ENCODE peak calls at places on chromosomes 16 and 17, in ten cellular contexts. D is AG04450, N is adrenal gland, C is A549, L is endothelial cell of umbilical vein, Y is hepatocyte, I is ovary, O is lower leg skin, R is GM12865, T is GM23338. K is an unnamed sample.

GRCh38 chr16:77555781-77556180 is 120.9 kb upstream of the ADAMTS18 start:
- DNase-seq in D (no peak), T (no peak), C (no peak), I (no peak), N (no peak), L (no peak), R (no peak), O (no peak), Y (no peak), K (peak)

GRCh38 chr17:17435323-17435722 is 41.5 kb upstream of the MED9 start:
- DNase-seq in N (no peak), R (no peak), L (peak), D (peak), C (peak), T (no peak), I (no peak), O (no peak), Y (peak), K (no peak)

GRCh38 chr17:7950578-7950977 is 18.6 kb downstream of the CNTROB start:
- DNase-seq in C (no peak), O (no peak), N (no peak), R (no peak), I (no peak), T (no peak), L (no peak), D (no peak), Y (no peak), K (no peak)

GRCh38 chr17:64097196-64097936 is 32.6 kb downstream of the ERN1 start:
- DNase-seq in Y (no peak), C (no peak), R (no peak), O (no peak), T (no peak), D (no peak), L (peak), I (no peak), N (no peak), K (peak)

GRCh38 chr17:21358682-21359482 is 17.3 kb upstream of the KCNJ12 start:
- DNase-seq in D (no peak), T (no peak), O (no peak), R (no peak), N (no peak), I (no peak), C (no peak), Y (peak), L (no peak), K (no peak)

GRCh38 chr16:70508752-70509151 is 14.6 kb downstream of the COG4 start:
- DNase-seq in O (no peak), C (no peak), L (peak), D (no peak), N (no peak), T (no peak), Y (no peak), I (no peak), R (peak), K (no peak)

GRCh38 chr16:22007509-22008214 is at the start of gene MOSMO:
- DNase-seq in T (peak), Y (peak), C (peak), D (no peak), I (peak), L (peak), R (peak), N (peak), O (peak), K (no peak)

GRCh38 chr17:5837055-5837491 is 233.1 kb upstream of the WSCD1 start:
- DNase-seq in I (no peak), R (no peak), O (no peak), C (peak), T (no peak), L (peak), Y (no peak), N (no peak), D (peak), K (no peak)

GRCh38 chr16:80198265-80198994 is 342.4 kb upstream of the DYNLRB2 start:
- DNase-seq in R (no peak), O (no peak), D (no peak), L (peak), Y (no peak), I (no peak), T (no peak), N (no peak), C (no peak), K (no peak)

GRCh38 chr17:55072910-55073309 is 104.3 kb downstream of the STXBP4 start:
- DNase-seq in C (no peak), I (no peak), L (peak), O (no peak), D (no peak), Y (no peak), N (no peak), T (no peak), R (peak), K (no peak)

GRCh38 chr16:49596119-49596518 is 222.5 kb downstream of the C16orf78 start:
- DNase-seq in Y (peak), T (no peak), N (no peak), O (no peak), I (no peak), D (no peak), C (no peak), L (peak), R (peak), K (no peak)

GRCh38 chr16:21302454-21302853 is 24.4 kb upstream of the CRYM start:
- DNase-seq in Y (peak), I (no peak), R (no peak), N (no peak), O (no peak), T (peak), L (no peak), D (no peak), C (no peak), K (no peak)

GRCh38 chr17:57665128-57665527 is 80.0 kb downstream of the CCDC182 start:
- DNase-seq in D (no peak), I (no peak), R (no peak), Y (no peak), O (no peak), N (peak), C (no peak), L (no peak), T (peak), K (no peak)

GRCh38 chr17:8124350-8125195 is 667 bp upstream of the HES7 start:
- DNase-seq in D (no peak), R (peak), C (no peak), I (no peak), N (no peak), L (peak), T (no peak), O (no peak), Y (peak), K (no peak)

DNA sequence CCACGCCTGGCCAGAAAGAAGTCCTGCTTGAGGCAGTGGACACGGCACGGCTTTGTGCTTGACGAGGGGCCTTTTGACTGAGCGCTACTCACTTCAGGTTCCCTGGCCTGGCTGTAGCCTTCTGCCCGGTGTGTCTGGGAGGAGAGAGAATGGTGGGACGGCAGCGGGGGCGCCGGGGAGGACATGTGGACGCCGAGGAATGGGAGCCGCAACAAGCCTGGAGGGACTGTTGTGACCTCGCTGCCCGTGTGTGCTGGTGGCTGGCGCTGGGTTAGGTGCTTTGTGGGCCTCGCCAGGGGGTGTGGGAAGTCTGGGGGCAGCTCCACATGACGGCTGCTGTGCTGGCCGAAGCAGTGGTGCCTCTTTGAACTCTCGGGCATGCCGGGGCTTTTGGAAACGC is 33.6 kb downstream of the BANP start:
- DNase-seq in T (no peak), L (no peak), O (no peak), D (no peak), C (no peak), Y (no peak), N (no peak), R (no peak), I (no peak), K (no peak)
- H3K4me3 ChIP-seq in T (no peak), L (no peak), O (no peak), D (no peak), C (no peak), Y (no peak), N (no peak), R (no peak), I (no peak), K (no peak)

GRCh38 chr17:38674013-38674748 is 576 bp downstream of the EPOP start:
- DNase-seq in O (no peak), R (peak), D (no peak), N (peak), T (peak), L (no peak), C (peak), Y (peak), I (peak), K (no peak)
- TF ChIP-seq CTCF in O (no peak), R (peak), D (no peak), N (no peak), T (no peak), L (no peak), C (peak), Y (peak), I (no peak), K (peak)

DNA sequence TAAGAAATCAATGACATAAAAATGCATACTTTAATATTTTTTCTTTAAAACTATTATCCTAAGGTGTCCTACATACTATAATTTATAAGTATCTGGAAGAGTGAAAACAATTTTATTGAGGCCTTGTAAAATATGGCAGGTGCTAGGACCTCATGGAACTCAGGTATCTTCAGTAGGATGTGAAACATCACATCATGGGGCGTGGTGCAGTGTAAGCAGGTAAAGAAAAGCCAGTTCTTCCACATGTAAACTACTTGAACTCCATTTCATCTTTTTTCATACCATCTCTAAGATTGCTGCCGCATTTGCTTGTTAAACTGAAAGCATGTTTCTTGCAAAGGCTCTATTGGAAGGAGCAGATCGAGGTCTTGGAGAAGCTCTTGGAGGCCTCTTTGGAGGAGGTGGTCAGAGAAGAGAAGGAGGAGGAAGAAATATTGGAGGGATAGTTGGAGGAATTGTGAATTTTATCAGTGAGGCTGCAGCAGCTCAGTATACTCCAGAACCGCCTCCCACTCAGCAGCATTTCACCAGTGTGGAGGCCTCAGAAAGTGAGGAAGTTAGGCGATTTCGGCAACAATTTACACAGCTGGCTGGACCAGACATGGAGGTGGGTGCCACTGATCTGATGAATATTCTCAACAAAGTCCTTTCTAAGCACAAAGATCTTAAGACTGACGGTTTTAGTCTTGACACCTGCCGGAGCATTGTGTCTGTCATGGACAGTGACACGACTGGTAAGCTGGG is at the start of gene CAPNS2:
- DNase-seq in N (no peak), L (no peak), C (no peak), Y (no peak), T (no peak), D (no peak), R (no peak), I (no peak), O (no peak), K (no peak)
- H3K4me3 ChIP-seq in N (no peak), L (no peak), C (no peak), Y (no peak), T (no peak), D (no peak), R (no peak), I (no peak), O (peak), K (no peak)

DNA sequence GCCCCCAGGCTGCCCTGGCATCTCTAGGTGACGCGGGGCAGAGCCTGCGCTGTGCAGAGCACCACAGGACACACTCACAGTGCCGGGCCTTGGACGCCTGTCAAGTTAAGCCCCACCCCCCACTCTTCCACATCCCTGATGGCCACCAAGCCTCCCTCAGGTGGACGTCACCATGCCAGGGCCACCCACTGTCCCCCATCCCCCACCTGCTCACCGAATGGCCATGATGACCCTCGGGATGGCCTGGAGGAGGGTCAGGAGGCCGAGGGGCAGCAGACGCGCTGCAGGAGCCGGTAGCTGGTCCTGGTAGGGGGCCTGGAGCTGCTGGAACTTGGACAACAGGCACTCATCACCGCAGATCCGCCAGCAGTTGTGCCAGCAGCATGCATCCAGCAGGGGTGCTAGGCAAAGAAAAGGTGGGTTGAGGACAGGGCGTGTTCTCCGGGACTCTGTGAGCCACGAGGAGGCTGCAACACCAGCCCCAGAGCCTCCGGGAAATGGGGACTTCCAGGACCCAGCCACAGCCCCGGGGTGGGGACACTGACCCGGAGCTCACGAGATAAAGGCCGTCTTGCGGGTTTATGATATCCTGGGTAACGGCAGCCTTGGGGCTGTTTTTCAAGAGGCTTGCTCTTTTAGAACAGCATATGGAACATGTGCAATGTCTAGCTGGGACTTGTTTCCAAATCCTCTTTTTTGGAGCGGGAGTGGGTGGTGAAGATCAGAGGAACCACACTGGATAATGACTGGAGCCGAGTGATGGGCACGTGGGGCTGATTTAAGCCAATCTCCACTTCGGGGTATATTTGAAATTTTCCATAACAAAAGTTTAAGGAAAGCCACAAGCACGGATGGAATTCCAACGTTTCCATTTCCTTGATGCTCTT is 11.4 kb downstream of the C16orf95 start:
- DNase-seq in C (no peak), D (peak), L (no peak), T (peak), O (no peak), R (no peak), Y (peak), I (no peak), N (no peak), K (no peak)
- TF ChIP-seq CTCF in C (no peak), D (peak), L (no peak), T (no peak), O (no peak), R (no peak), Y (peak), I (no peak), N (no peak), K (no peak)

DNA sequence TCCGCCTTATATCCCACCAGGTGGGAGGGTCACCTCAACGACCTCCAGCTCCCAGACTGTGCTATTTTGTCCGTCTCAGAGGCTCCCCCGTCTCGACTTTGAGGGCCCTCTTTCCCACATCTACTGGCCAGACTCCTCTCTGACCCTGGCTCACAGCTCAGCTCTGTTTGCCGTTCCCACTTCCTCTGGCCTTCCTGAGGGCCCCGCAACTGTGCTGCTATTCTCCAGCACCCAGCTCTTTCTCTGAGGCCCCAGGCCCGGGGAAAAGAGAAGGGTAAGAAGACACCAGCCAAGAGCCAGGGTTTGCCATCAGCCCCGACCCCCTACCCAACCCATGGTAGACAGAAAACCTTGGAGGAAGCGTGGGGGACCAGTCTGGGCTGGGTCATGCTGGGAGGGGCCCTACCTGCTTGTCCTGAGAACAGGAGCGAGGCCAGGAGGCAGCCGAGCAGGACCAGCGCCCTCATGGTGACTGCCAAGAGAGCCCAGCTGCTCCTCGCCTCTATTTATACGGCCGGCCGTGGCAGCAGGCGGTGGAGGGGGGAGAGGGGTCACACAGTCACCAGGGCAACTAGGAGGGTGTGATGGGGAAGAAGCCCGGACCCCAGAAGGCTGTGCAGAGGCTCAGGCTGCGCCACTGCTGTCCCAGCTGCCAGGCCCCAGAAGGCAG is at the start of gene SRL:
- DNase-seq in O (no peak), I (no peak), Y (no peak), T (no peak), C (no peak), D (no peak), R (no peak), N (no peak), L (no peak), K (no peak)
- H3K4me3 ChIP-seq in O (no peak), I (no peak), Y (no peak), T (no peak), C (no peak), D (no peak), R (no peak), N (no peak), L (no peak), K (no peak)

DNA sequence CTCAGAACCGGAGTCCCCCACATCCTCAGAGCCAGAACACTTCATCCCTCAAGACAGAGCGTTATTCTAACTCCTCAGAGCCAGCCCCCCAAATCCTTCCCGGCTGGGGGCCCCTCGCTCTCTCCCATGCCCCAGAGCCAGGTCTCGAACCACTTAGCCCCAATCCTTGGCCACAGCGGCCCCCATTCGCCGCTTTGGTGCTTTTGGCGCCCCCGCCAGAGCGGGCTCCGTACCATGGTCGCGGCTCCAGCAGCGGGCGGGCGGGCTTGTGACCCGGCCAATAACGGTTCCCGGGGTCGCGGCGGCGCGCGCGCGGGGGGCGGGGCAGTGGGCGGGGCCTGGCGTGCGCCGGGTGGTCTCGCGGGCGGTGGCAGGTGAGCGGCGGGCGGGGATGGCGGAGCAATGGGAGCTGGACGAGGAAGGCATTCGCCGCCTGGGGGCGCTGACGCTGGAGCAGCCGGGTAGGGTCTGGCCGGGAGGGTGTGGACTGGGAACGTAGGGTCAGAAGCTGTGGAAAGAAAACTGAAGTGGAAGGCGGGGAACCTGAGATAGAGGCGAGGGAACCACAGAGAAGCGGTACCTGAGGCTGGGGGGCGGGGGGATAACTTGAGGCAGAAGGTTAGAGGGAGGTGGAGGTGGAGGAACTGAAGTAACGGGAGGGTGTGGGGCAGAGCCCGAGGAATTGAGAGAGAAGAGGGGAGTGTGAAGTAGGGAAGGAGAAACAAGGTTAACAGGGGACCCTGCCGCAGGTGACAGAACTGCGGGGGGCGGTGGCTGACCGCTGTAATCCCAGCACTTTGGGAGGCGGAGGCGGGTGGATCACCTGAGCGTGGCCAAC is at the start of the genes KCTD19 and LRRC36:
- DNase-seq in L (peak), O (no peak), T (peak), Y (peak), R (peak), C (peak), D (no peak), I (peak), N (peak), K (no peak)
- TF ChIP-seq CTCF in L (peak), O (no peak), T (peak), Y (peak), R (peak), C (peak), D (peak), I (peak), N (peak), K (peak)

GRCh38 chr16:85371948-85372347 is 241.2 kb upstream of the GSE1 start:
- DNase-seq in R (no peak), C (no peak), L (no peak), D (no peak), I (no peak), Y (no peak), O (no peak), T (no peak), N (no peak), K (no peak)
- H3K4me3 ChIP-seq in R (no peak), C (no peak), L (no peak), D (no peak), I (no peak), Y (no peak), O (no peak), T (no peak), N (no peak), K (no peak)

DNA sequence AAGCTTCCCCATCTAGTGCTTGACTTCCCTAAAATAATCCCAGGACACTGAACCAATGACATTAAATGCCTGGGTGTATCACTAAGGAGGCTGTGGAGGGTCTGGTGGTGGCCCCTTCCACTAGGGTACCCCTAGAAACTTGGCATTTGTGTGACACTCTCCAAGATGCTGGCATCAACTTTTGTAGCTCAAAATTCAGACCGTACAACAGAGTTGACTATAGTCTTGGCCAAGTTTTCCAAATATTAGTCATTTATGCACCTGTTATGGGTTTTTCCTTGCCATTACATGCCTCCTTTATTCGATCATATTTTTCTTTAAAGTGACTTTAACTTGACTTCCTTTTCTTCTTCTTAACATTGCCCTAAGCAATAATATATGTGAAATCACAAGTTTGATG is 124.8 kb upstream of the CACNG3 start:
- DNase-seq in T (no peak), N (no peak), L (no peak), D (no peak), R (no peak), I (no peak), Y (no peak), C (no peak), O (no peak), K (no peak)
- TF ChIP-seq CTCF in T (no peak), N (no peak), L (no peak), D (no peak), R (no peak), I (no peak), Y (no peak), C (no peak), O (no peak), K (no peak)

DNA sequence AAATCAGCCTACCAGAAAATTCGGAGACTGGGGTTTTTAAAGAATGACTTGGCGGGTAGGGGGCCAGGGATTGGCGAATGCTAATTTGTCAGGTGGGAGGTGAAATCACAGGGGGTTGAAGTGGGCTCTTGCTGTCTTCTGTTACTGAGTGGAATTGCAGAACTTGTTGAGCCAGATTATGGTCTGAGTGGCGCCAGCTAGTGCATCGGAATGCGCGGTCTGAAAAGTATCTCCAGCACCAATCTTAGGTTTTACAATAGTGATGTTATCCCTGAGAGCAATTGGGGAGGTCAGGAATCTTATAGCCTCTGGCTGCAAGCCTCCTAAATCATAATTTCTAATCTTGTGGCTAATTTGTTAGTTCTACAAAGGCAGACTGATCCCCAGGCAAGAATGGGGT is 762 bp upstream of the RBL2 start:
- DNase-seq in T (peak), I (no peak), R (no peak), L (no peak), C (no peak), D (no peak), Y (peak), O (no peak), N (no peak), K (no peak)
- H3K4me3 ChIP-seq in T (peak), I (no peak), R (no peak), L (no peak), C (peak), D (no peak), Y (peak), O (no peak), N (peak), K (no peak)

K was measured in retinal pigment epithelial cell.